ENCODE peak calls at places on chromosome 14, in seven cellular contexts. Z is adrenal gland, N is HFF-Myc, S is astrocyte of the spinal cord, L is mesothelial cell of epicardium, J is H1, P is epithelial cell of esophagus. O is an unnamed sample.

GRCh38 chr14:54650331-54651017 is 83.5 kb downstream of the SAMD4A start:
- DNase-seq in Z (peak; percentile 73), N (peak; percentile 58), S (peak; percentile 77), L (no peak), J (no peak), P (peak; percentile 59), O (no peak)

GRCh38 chr14:56501909-56502530 is 77.6 kb upstream of the TMEM260 start:
- DNase-seq in Z (no peak), N (no peak), S (no peak), L (no peak), J (no peak), P (no peak), O (no peak)

GRCh38 chr14:22460461-22461195 is 128.4 kb downstream of the DAD1 start:
- DNase-seq in Z (no peak), N (no peak), S (no peak), L (no peak), J (no peak), P (no peak), O (no peak)

GRCh38 chr14:59189281-59189821 is 884 bp downstream of the DAAM1 start:
- DNase-seq in Z (peak; percentile 15), N (no peak), S (no peak), L (no peak), J (no peak), P (peak; percentile 45), O (no peak)

GRCh38 chr14:93543766-93544165 is 113.0 kb downstream of the UNC79 start:
- DNase-seq in Z (no peak), N (no peak), S (peak; percentile 23), L (no peak), J (no peak), P (peak; percentile 39), O (no peak)

GRCh38 chr14:47626151-47627035 is 49.0 kb downstream of the MDGA2 start:
- DNase-seq in Z (no peak), N (no peak), S (no peak), L (no peak), J (no peak), P (no peak), O (peak; percentile 27)

GRCh38 chr14:87955501-87955900 is 37.5 kb downstream of the GALC start:
- DNase-seq in Z (no peak), N (no peak), S (no peak), L (no peak), J (no peak), P (peak; percentile 18), O (no peak)

GRCh38 chr14:35197015-35197414 is 74.7 kb downstream of the PRORP start:
- DNase-seq in Z (no peak), N (no peak), S (peak; percentile 11), L (no peak), J (no peak), P (peak; percentile 84), O (no peak)

GRCh38 chr14:23237772-23238594 is at the start of gene RNF212B:
- DNase-seq in Z (peak; percentile 76), N (peak; percentile 25), S (peak; percentile 73), L (peak; percentile 83), J (peak; percentile 64), P (peak; percentile 87), O (peak; percentile 90)

GRCh38 chr14:57831981-57832380 is 33.9 kb downstream of the SLC35F4 start:
- DNase-seq in Z (no peak), N (no peak), S (peak; percentile 4), L (no peak), J (peak; percentile 43), P (peak; percentile 29), O (peak; percentile 11)

GRCh38 chr14:33567003-33567735 is 383.7 kb downstream of the EGLN3 start:
- DNase-seq in Z (peak; percentile 54), N (no peak), S (no peak), L (no peak), J (no peak), P (no peak), O (no peak)

DNA sequence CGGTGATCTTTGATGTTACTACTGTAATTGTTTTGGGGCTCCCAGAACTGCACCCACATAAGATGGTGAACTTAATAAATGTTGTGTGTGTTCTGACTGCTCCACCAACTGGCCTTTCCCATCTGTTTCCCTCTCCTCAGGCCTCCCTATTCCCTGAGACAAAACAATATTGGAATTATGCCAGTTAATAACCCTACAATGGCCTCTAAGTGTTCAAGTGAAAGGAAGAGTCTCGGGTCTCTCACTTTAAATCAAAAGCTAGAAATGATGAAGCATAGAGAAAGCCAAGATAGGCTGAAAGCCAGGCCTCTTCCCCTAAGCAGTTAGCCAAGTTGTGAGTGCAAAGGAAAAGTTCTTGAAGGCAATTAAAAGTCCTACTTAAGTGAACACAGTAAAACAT is 13.4 kb downstream of the ACOT6 start:
- DNase-seq in Z (no peak), N (no peak), S (peak; percentile 19), L (no peak), J (no peak), P (no peak), O (no peak)
- TF ChIP-seq CTCF in Z (no peak), N (no peak), S (no peak), L (no peak), J (no peak), P (no peak), O (no peak)

GRCh38 chr14:68937790-68938514 is 41.1 kb downstream of the ACTN1 start:
- DNase-seq in Z (no peak), N (no peak), S (peak; percentile 52), L (no peak), J (no peak), P (peak; percentile 50), O (no peak)
- TF ChIP-seq CTCF in Z (no peak), N (no peak), S (peak; percentile 38), L (no peak), J (peak; percentile 70), P (peak; percentile 52), O (no peak)

GRCh38 chr14:71855399-71856036 is 76.7 kb upstream of the RGS6 start:
- DNase-seq in Z (peak; percentile 82), N (peak; percentile 51), S (peak; percentile 69), L (no peak), J (peak; percentile 43), P (peak; percentile 80), O (peak; percentile 79)
- TF ChIP-seq CTCF in Z (peak; percentile 84), N (peak; percentile 88), S (peak; percentile 81), L (peak; percentile 52), J (peak; percentile 82), P (peak; percentile 76), O (peak; percentile 76)

DNA sequence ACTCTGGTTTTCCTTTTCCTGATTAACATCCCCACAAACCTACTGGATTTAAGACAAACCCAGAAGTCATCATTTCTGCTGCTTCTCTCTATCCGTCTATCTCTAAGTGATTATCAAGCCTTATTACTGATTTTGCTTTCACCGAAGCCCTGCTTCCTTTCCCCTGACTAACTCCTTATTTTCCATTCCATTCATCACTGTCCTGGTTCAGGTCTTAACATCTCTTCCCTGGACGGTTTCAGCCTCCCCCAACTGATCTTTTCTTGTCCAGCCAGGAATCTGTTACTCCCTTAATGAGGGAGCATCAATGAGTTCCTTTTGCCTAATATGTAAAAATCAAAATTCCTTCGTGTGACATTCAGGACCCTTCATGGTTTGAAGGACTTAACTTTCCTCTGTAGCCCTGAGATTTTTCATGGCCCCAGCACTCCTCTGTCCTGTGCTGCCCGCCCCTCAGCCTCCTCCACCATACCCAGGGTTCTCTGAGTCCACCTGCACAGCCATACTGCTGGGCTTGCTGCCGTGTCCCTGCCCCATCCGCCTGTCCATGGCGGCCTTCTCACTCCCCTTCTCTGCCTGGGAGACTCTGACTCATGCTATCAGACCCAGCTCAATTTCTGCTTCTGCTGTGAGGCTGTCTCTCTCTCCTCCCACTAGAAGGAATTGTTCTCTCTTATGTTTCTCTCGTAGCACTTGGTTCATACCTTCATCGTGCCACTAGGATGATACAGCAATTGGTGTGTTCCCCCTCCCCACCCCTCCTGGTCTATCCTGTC is 167.8 kb upstream of the HIF1A start:
- DNase-seq in Z (peak; percentile 78), N (no peak), S (peak; percentile 84), L (no peak), J (no peak), P (peak; percentile 67), O (no peak)
- TF ChIP-seq CTCF in Z (peak; percentile 8), N (no peak), S (no peak), L (no peak), J (no peak), P (no peak), O (no peak)

GRCh38 chr14:30440986-30441385 is 118.0 kb upstream of the G2E3 start:
- DNase-seq in Z (no peak), N (no peak), S (no peak), L (no peak), J (no peak), P (peak; percentile 13), O (no peak)

GRCh38 chr14:30445852-30446251 is 113.1 kb upstream of the G2E3 start:
- DNase-seq in Z (no peak), N (no peak), S (no peak), L (no peak), J (no peak), P (no peak), O (no peak)

GRCh38 chr14:30444451-30444850 is 114.5 kb upstream of the G2E3 start:
- DNase-seq in Z (no peak), N (no peak), S (no peak), L (no peak), J (no peak), P (no peak), O (no peak)

GRCh38 chr14:30445394-30445793 is 113.6 kb upstream of the G2E3 start:
- DNase-seq in Z (no peak), N (no peak), S (no peak), L (no peak), J (no peak), P (no peak), O (no peak)

GRCh38 chr14:30443368-30444007 is 115.5 kb upstream of the G2E3 start:
- DNase-seq in Z (no peak), N (peak; percentile 6), S (peak; percentile 53), L (no peak), J (no peak), P (peak; percentile 49), O (no peak)
- TF ChIP-seq CTCF in Z (peak; percentile 55), N (peak; percentile 12), S (peak; percentile 57), L (no peak), J (no peak), P (peak; percentile 64), O (peak; percentile 24)